ENCODE peak calls at places on chromosomes 6 and 20, in five cellular contexts. One of them, this sample, is unnamed. For H3K36me3, the result is how much of the 10 kb centered on the place peaks cover.

GRCh38 chr6:99605074-99605726 is 1.4 kb upstream of the PRDM13 start:
- DNase-seq in HCT116: no peak
- DNase-seq in brain microvascular endothelial cell: no peak
- DNase-seq in lower lobe of right lung: no peak
- DNase-seq in SK-N-SH: no peak
- DNase-seq in this sample: peak

GRCh38 chr6:149443411-149444181 is 41.2 kb downstream of the ZC3H12D start:
- DNase-seq in lower lobe of right lung: no peak
- DNase-seq in brain microvascular endothelial cell: peak
- DNase-seq in HCT116: no peak
- DNase-seq in SK-N-SH: no peak
- DNase-seq in this sample: no peak

GRCh38 chr20:50038574-50038991 is 55.8 kb downstream of the SNAI1 start:
- DNase-seq in HCT116: no peak
- DNase-seq in brain microvascular endothelial cell: no peak
- DNase-seq in SK-N-SH: no peak
- DNase-seq in lower lobe of right lung: no peak
- DNase-seq in this sample: peak

GRCh38 chr6:44219815-44220784 is 3.3 kb upstream of the SLC29A1 start:
- DNase-seq in HCT116: no peak
- DNase-seq in brain microvascular endothelial cell: no peak
- DNase-seq in SK-N-SH: no peak
- DNase-seq in lower lobe of right lung: no peak
- DNase-seq in this sample: no peak

GRCh38 chr6:83853178-83853967 is at the start of gene RIPPLY2:
- DNase-seq in HCT116: no peak
- DNase-seq in lower lobe of right lung: peak
- DNase-seq in SK-N-SH: peak
- DNase-seq in brain microvascular endothelial cell: no peak
- DNase-seq in this sample: peak

GRCh38 chr6:108114861-108115597 is 40.5 kb upstream of the OSTM1 start:
- DNase-seq in brain microvascular endothelial cell: peak
- DNase-seq in SK-N-SH: peak
- DNase-seq in lower lobe of right lung: peak
- DNase-seq in HCT116: no peak
- DNase-seq in this sample: peak

GRCh38 chr6:3211681-3212080 is 15.8 kb downstream of the TUBB2B start:
- DNase-seq in SK-N-SH: no peak
- DNase-seq in lower lobe of right lung: no peak
- DNase-seq in brain microvascular endothelial cell: no peak
- DNase-seq in HCT116: no peak
- DNase-seq in this sample: no peak

GRCh38 chr6:40627316-40627715 is 40.2 kb upstream of the LRFN2 start:
- DNase-seq in brain microvascular endothelial cell: no peak
- DNase-seq in HCT116: no peak
- DNase-seq in lower lobe of right lung: no peak
- DNase-seq in SK-N-SH: no peak
- DNase-seq in this sample: no peak

GRCh38 chr20:51758978-51759544 is 9.1 kb downstream of the ATP9A start:
- DNase-seq in SK-N-SH: no peak
- DNase-seq in lower lobe of right lung: no peak
- DNase-seq in HCT116: no peak
- DNase-seq in brain microvascular endothelial cell: no peak
- DNase-seq in this sample: no peak

GRCh38 chr6:2480267-2480966 is 235.0 kb upstream of the GMDS start:
- DNase-seq in brain microvascular endothelial cell: no peak
- DNase-seq in HCT116: no peak
- DNase-seq in lower lobe of right lung: no peak
- DNase-seq in SK-N-SH: no peak
- DNase-seq in this sample: no peak

GRCh38 chr20:38187512-38187911 is 22.4 kb upstream of the TGM2 start:
- DNase-seq in lower lobe of right lung: peak
- DNase-seq in HCT116: no peak
- DNase-seq in SK-N-SH: no peak
- DNase-seq in brain microvascular endothelial cell: no peak
- DNase-seq in this sample: peak

GRCh38 chr20:59222982-59223610 is 59.5 kb downstream of the ZNF831 start:
- DNase-seq in lower lobe of right lung: no peak
- DNase-seq in HCT116: no peak
- DNase-seq in SK-N-SH: peak
- DNase-seq in brain microvascular endothelial cell: no peak
- DNase-seq in this sample: peak

GRCh38 chr20:51495921-51496545 is 46.5 kb downstream of the NFATC2 start:
- DNase-seq in HCT116: no peak
- DNase-seq in lower lobe of right lung: no peak
- DNase-seq in SK-N-SH: no peak
- DNase-seq in brain microvascular endothelial cell: no peak
- DNase-seq in this sample: no peak

GRCh38 chr6:164079275-164079600 is 664.7 kb downstream of the QKI start:
- DNase-seq in brain microvascular endothelial cell: no peak
- DNase-seq in SK-N-SH: no peak
- DNase-seq in HCT116: no peak
- DNase-seq in lower lobe of right lung: no peak
- DNase-seq in this sample: no peak

GRCh38 chr6:167317172-167317571 is 7.7 kb upstream of the TTLL2 start:
- DNase-seq in lower lobe of right lung: no peak
- DNase-seq in HCT116: no peak
- DNase-seq in brain microvascular endothelial cell: no peak
- DNase-seq in SK-N-SH: no peak
- DNase-seq in this sample: peak

GRCh38 chr20:33388268-33388667 is 13.1 kb downstream of the CDK5RAP1 start:
- DNase-seq in HCT116: no peak
- DNase-seq in SK-N-SH: no peak
- DNase-seq in lower lobe of right lung: no peak
- DNase-seq in brain microvascular endothelial cell: no peak
- DNase-seq in this sample: no peak

GRCh38 chr6:105986998-105987397 is 99.1 kb upstream of the PRDM1 start:
- DNase-seq in brain microvascular endothelial cell: no peak
- DNase-seq in SK-N-SH: no peak
- DNase-seq in lower lobe of right lung: no peak
- DNase-seq in HCT116: no peak
- DNase-seq in this sample: no peak

GRCh38 chr6:1188199-1188598 is 123.7 kb upstream of the FOXQ1 start:
- DNase-seq in HCT116: no peak
- DNase-seq in brain microvascular endothelial cell: no peak
- DNase-seq in SK-N-SH: no peak
- DNase-seq in lower lobe of right lung: no peak
- DNase-seq in this sample: no peak

GRCh38 chr6:96990462-96990861 is 65.9 kb downstream of the KLHL32 start:
- DNase-seq in lower lobe of right lung: no peak
- DNase-seq in SK-N-SH: no peak
- DNase-seq in HCT116: no peak
- DNase-seq in brain microvascular endothelial cell: no peak
- DNase-seq in this sample: no peak

GRCh38 chr20:36060676-36061075 is 92.3 kb downstream of the CNBD2 start:
- DNase-seq in lower lobe of right lung: no peak
- DNase-seq in HCT116: no peak
- DNase-seq in brain microvascular endothelial cell: no peak
- DNase-seq in SK-N-SH: no peak
- DNase-seq in this sample: no peak

GRCh38 chr20:49620364-49621240 is 52.7 kb upstream of the PTGIS start:
- DNase-seq in lower lobe of right lung: no peak
- DNase-seq in HCT116: no peak
- DNase-seq in brain microvascular endothelial cell: no peak
- DNase-seq in SK-N-SH: no peak
- DNase-seq in this sample: no peak

DNA sequence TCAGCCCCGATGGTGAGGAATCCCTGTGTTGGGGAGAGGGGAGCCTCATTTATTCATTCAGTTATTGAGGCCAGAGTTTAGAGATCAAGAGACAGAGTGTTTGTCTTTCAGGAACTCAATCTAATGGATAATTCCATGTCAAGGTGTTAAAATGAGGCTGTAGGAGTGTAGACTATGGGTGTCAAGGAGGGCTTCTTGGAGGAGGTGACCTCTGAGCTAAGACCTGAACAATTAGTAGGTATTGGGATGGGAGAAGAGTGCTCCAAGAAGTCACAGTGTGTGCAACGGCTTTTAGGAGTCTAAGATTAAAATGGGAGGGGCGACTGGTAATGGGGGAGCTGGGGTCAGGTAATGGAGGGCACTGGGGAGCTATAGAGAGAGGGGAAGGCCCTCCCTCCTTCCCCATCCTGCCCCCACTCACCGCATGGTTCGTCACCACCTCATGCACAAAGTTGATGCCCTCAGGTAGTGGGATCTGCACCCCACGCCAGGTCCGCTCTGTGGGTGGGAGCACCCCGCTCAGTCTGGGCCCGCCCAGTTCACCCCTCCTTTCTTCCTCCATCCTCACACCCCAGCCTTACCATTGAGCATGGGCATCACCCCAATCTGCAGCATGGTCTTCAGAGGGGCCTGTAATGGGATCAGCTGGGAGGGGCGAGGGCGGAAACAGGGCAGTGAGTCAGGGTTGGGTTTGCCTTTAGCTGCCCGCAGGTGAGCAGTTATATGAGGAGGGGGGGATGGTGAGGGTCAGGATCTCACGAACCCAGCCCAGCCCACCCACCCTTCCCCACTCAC is 8.1 kb downstream of the CTSA start:
- DNase-seq in SK-N-SH: no peak
- DNase-seq in HCT116: no peak
- DNase-seq in lower lobe of right lung: no peak
- DNase-seq in brain microvascular endothelial cell: no peak
- DNase-seq in this sample: no peak
- H3K36me3 ChIP-seq in SK-N-SH: under half
- H3K36me3 ChIP-seq in HCT116: under half
- H3K36me3 ChIP-seq in lower lobe of right lung: half or more
- H3K36me3 ChIP-seq in brain microvascular endothelial cell: under half
- H3K36me3 ChIP-seq in this sample: under half

DNA sequence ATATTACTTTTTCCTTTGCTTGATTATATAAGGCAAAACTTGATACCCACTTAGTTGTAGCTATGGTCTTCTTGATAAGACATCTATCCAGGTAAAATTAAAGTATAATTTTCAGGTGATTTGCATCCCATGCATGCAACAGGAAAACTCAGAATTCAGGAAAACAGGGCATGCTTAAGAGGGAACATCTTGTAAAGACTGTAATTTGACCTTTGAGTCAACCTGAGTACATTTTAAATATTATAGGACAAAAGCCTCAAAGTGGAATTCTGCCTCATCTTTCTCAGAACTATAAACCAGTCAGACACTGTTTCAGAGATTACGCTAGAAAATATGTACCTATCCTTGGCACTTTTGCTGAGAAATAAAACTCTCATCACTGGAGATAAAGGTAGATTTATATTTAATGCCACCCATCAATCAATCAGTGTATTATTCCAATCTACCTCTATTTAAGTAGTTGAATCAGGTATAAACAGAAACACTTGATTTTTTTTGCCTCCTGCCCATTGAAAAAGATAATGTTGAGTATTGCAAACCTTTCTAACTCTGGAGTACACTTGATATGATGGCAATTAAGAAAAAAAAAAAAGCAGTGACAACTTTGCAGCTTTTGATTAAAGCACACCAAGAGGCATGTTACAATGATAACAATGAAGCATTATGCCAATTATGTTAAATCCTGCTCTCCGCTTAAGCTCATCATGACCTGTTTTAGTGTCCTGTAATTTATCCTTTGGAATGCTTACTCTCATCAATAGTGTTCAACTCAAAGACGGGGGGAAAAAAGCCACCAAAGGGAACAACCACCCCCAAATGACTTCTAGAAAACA is 2.8 kb downstream of the CITED2 start:
- DNase-seq in SK-N-SH: no peak
- DNase-seq in lower lobe of right lung: no peak
- DNase-seq in brain microvascular endothelial cell: no peak
- DNase-seq in HCT116: no peak
- DNase-seq in this sample: no peak
- H3K4me3 ChIP-seq in SK-N-SH: peak
- H3K4me3 ChIP-seq in lower lobe of right lung: peak
- H3K4me3 ChIP-seq in brain microvascular endothelial cell: peak
- H3K4me3 ChIP-seq in HCT116: no peak
- H3K4me3 ChIP-seq in this sample: peak

GRCh38 chr20:62804632-62805364 is at the start of gene OGFR:
- DNase-seq in HCT116: no peak
- DNase-seq in lower lobe of right lung: peak
- DNase-seq in brain microvascular endothelial cell: no peak
- DNase-seq in SK-N-SH: peak
- DNase-seq in this sample: peak

GRCh38 chr20:62805365-62805710 is 703 bp downstream of the OGFR start:
- DNase-seq in HCT116: no peak
- DNase-seq in SK-N-SH: peak
- DNase-seq in brain microvascular endothelial cell: no peak
- DNase-seq in lower lobe of right lung: no peak
- DNase-seq in this sample: peak

GRCh38 chr20:62806383-62807050 is 1.9 kb downstream of the OGFR start:
- DNase-seq in lower lobe of right lung: no peak
- DNase-seq in brain microvascular endothelial cell: no peak
- DNase-seq in SK-N-SH: no peak
- DNase-seq in HCT116: no peak
- DNase-seq in this sample: no peak

GRCh38 chr20:62804021-62804631 is 509 bp upstream of the OGFR start:
- DNase-seq in HCT116: no peak
- DNase-seq in SK-N-SH: peak
- DNase-seq in brain microvascular endothelial cell: no peak
- DNase-seq in lower lobe of right lung: no peak
- DNase-seq in this sample: no peak

DNA sequence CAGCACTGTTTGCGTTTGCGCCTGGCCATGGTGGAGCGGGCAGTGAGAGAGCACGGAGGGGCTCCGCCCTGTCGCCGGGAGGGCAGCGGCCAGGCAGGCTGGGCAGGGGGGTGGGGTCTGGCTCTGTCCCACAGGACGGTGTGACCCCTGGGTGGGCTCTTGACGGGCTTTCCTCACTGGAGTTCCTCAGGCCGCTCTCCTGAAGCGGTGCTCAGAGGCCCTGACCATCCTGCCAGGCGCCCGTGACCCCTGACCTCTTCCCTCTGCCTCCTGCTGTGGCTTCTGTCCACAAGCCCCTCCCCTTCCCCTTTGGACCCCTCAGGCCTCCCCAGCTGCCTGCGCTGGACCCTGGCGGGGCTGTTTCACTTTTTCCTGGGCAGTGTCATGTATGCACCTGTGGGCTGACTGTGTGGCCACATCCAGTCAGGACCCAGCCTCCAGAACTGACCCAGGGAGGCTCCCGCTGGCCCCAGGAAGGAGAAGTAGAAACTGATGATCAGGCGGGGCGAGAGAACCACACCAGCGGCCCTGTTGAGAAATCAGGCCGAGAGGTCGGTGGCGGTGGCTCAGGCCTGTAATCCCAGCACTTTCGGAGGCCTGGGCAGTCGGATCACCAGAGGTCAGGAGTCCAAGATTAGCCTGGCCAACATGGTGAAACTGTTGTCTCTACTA is 1.2 kb downstream of the OGFR start:
- DNase-seq in lower lobe of right lung: peak
- DNase-seq in SK-N-SH: no peak
- DNase-seq in HCT116: no peak
- DNase-seq in brain microvascular endothelial cell: no peak
- DNase-seq in this sample: peak
- H3K36me3 ChIP-seq in lower lobe of right lung: under half
- H3K36me3 ChIP-seq in SK-N-SH: under half
- H3K36me3 ChIP-seq in HCT116: under half
- H3K36me3 ChIP-seq in brain microvascular endothelial cell: under half
- H3K36me3 ChIP-seq in this sample: under half

GRCh38 chr6:124027392-124027791 is 223.7 kb downstream of the NKAIN2 start:
- DNase-seq in lower lobe of right lung: no peak
- DNase-seq in SK-N-SH: no peak
- DNase-seq in HCT116: no peak
- DNase-seq in brain microvascular endothelial cell: no peak
- DNase-seq in this sample: no peak
- H3K4me3 ChIP-seq in lower lobe of right lung: no peak
- H3K4me3 ChIP-seq in SK-N-SH: no peak
- H3K4me3 ChIP-seq in HCT116: no peak
- H3K4me3 ChIP-seq in brain microvascular endothelial cell: no peak
- H3K4me3 ChIP-seq in this sample: no peak

This sample was measured in H7.